ENCODE peak calls at places on chromosomes 16 and 17, in five cellular contexts. K is cardiac fibroblast, O is neural progenitor cell, E is AG04449, C is IMR-90. A is an unnamed sample.

GRCh38 chr17:31391496-31391949 is at the start of gene RAB11FIP4:
- DNase-seq in K (peak), O (peak), E (no peak), C (no peak), A (no peak)

GRCh38 chr17:28328325-28328724 is 6.9 kb downstream of the IFT20 start:
- DNase-seq in C (peak), O (peak), K (no peak), E (no peak), A (no peak)

GRCh38 chr16:27317320-27317719 is 3.5 kb downstream of the IL4R start:
- DNase-seq in K (no peak), E (no peak), C (no peak), O (no peak), A (no peak)

GRCh38 chr16:848510-849253 is 48.1 kb upstream of the GNG13 start:
- DNase-seq in E (no peak), C (no peak), K (no peak), O (no peak), A (no peak)

GRCh38 chr16:88978608-88979346 is 1.8 kb upstream of the CBFA2T3 start:
- DNase-seq in O (no peak), E (no peak), K (no peak), C (no peak), A (no peak)

GRCh38 chr17:311119-311848 is 41.3 kb downstream of the RPH3AL start:
- DNase-seq in O (peak), K (no peak), C (no peak), E (no peak), A (no peak)

GRCh38 chr17:41392278-41392677 is 5.1 kb downstream of the KRT31 start:
- DNase-seq in O (no peak), E (no peak), K (no peak), C (peak), A (no peak)

GRCh38 chr17:50268632-50269287 is 5.5 kb upstream of the TMEM92 start:
- DNase-seq in C (peak), K (peak), E (no peak), O (peak), A (no peak)

GRCh38 chr17:17682737-17683675 is 1.7 kb downstream of the RAI1 start:
- DNase-seq in C (peak), O (peak), K (peak), E (peak), A (peak)

GRCh38 chr16:10988164-10988803 is 43.9 kb downstream of the CLEC16A start:
- DNase-seq in O (peak), C (no peak), K (no peak), E (no peak), A (no peak)

GRCh38 chr17:76384987-76385891 is 830 bp downstream of the SPHK1 start:
- DNase-seq in O (peak), C (peak), E (no peak), K (peak), A (no peak)

GRCh38 chr17:58117382-58117781 is 30.8 kb upstream of the OR4D1 start:
- DNase-seq in O (no peak), E (no peak), K (no peak), C (no peak), A (no peak)

GRCh38 chr16:78184554-78185183 is 85.2 kb downstream of the WWOX start:
- DNase-seq in C (peak), K (no peak), O (no peak), E (no peak), A (no peak)

GRCh38 chr16:68128577-68129305 is 43.6 kb downstream of the NFATC3 start:
- DNase-seq in C (peak), E (no peak), K (peak), O (no peak), A (no peak)

GRCh38 chr17:61757168-61757567 is 106.2 kb downstream of the BRIP1 start:
- DNase-seq in C (no peak), K (no peak), O (no peak), E (no peak), A (no peak)

DNA sequence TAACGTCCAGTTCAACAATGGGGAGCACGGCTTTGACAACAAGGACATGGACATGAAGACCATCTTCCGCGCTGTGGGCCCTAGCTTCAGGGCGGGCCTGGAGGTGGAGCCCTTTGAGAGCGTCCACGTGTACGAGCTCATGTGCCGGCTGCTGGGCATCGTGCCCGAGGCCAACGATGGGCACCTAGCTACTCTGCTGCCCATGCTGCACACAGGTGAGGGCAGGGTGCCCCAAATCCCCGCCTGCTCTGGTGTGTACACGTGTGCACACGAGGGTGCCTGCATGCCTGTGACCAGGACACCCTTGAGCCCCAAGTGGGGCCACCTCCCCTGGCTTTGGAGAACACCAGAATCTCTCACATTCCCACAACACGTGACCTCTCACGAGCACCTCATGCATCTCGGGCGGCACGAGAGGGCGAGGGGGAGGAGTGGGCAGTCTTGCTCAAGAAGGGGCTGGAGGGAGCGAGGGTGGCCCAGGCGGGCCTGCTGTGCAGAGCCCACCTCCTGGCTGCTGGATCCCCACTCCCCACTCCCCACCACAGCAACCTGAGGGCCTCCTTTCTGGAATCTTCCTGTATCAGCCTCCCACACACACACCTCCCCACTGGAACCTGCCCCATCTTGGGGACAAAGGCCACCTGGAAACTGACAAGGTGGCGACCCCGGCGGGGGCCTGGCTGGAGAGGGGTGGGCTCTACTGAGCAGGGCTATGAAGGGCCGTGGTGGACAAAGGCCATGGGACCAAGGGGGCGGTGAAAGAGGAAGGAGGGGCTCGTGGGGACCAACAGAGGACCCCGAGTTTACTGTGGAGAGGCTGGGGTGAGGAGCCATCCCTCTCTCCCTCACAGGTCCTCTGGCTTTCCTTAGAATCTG is 6.5 kb downstream of the ENPP7 start:
- DNase-seq in C (no peak), K (no peak), O (no peak), E (no peak), A (no peak)
- TF ChIP-seq CTCF in C (no peak), K (no peak), O (no peak), E (no peak), A (no peak)

GRCh38 chr16:12901597-12902436 is at the start of gene SHISA9:
- DNase-seq in K (no peak), E (no peak), C (no peak), O (peak), A (no peak)
- H3K4me3 ChIP-seq in K (no peak), E (no peak), C (no peak), O (peak), A (no peak)

GRCh38 chr17:16104189-16104588 is 104.6 kb downstream of the TTC19 start:
- DNase-seq in E (no peak), K (no peak), O (no peak), C (no peak), A (no peak)

GRCh38 chr17:16101440-16101839 is 101.8 kb downstream of the TTC19 start:
- DNase-seq in O (no peak), E (no peak), C (no peak), K (no peak), A (no peak)

GRCh38 chr17:16106161-16106891 is 106.7 kb downstream of the TTC19 start:
- DNase-seq in E (no peak), K (peak), O (no peak), C (peak), A (peak)

GRCh38 chr17:16100737-16101400 is 101.2 kb downstream of the TTC19 start:
- DNase-seq in K (peak), C (no peak), E (no peak), O (no peak), A (no peak)
- TF ChIP-seq CTCF in K (peak), C (no peak), E (no peak), O (no peak), A (peak)

GRCh38 chr17:15456486-15456885 is 10.9 kb downstream of the CDRT4 start:
- DNase-seq in C (no peak), E (no peak), K (no peak), O (no peak), A (no peak)
- H3K4me3 ChIP-seq in C (no peak), E (no peak), K (no peak), O (no peak), A (no peak)

DNA sequence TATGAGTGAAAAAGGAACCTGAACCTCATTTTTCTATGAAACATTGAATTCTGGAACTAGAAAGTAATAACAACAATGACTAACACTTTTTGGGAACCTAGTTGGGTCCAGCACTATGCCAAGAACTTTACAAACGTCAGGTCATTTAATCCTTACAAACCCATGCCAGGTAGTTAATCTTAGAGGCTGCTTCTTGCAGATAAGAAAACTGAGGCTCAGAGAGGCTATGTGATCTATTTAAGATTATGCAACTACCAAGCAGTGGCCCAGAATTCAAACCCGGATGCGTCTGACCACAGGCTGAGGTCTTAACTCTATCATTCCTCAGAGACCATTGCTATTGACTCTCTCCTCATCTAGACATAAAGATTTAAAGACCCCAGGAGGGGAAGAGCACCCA is 358.7 kb downstream of the GRIN2A start:
- DNase-seq in O (no peak), E (no peak), C (no peak), K (no peak), A (no peak)
- TF ChIP-seq CTCF in O (no peak), E (no peak), C (no peak), K (no peak), A (no peak)

DNA sequence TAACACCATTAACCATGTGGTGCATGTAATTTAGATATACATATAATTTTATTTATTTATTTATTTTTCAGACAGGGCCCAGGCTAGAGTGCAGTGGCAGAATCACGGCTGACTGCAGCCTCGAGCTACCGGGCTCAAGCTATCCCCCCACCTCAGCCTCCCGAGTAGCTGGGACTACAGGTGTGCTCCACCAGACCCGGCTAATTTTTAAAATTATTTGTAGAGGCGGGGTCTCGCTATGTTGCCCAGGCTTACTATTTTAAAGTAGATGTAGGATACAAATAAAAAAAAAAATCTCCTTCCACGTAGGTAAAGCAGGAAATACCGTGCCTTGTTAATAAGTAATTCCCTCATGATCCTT is 446 bp upstream of the COQ7 start:
- DNase-seq in E (no peak), C (no peak), K (no peak), O (no peak), A (no peak)
- H3K4me3 ChIP-seq in E (no peak), C (no peak), K (no peak), O (peak), A (no peak)

GRCh38 chr16:49352923-49353322 is 20.7 kb upstream of the C16orf78 start:
- DNase-seq in E (no peak), O (peak), C (no peak), K (peak), A (no peak)
- TF ChIP-seq CTCF in E (peak), O (peak), C (peak), K (peak), A (peak)